ENCODE peak calls at places on chromosomes 1 and 21, in nine cellular contexts. S, Y, I, L, D, G, M, X and E are unnamed samples.

GRCh38 chr1:54273092-54273836 is 73.3 kb downstream of the MRPL37 start:
- DNase-seq in S (peak), Y (no peak), I (no peak), L (peak), D (no peak), G (no peak), M (peak), X (peak), E (peak)

GRCh38 chr1:180530501-180530900 is 28.1 kb upstream of the ACBD6 start:
- DNase-seq in S (no peak), Y (no peak), I (peak), L (peak), D (peak), G (no peak), M (no peak), X (peak), E (no peak)

GRCh38 chr1:182595641-182596240 is 6.7 kb upstream of the RNASEL start:
- DNase-seq in S (no peak), Y (no peak), I (peak), L (peak), D (no peak), G (peak), M (peak), X (peak), E (no peak)

GRCh38 chr21:33384851-33385331 is 18.3 kb upstream of the IFNGR2 start:
- DNase-seq in S (no peak), Y (no peak), I (no peak), L (no peak), D (no peak), G (no peak), M (no peak), X (peak), E (no peak)

GRCh38 chr21:44455524-44456206 is 355 bp downstream of the LRRC3 start:
- DNase-seq in S (no peak), Y (no peak), I (peak), L (peak), D (no peak), G (peak), M (no peak), X (no peak), E (no peak)

GRCh38 chr1:41891403-41891896 is 27.3 kb downstream of the HIVEP3 start:
- DNase-seq in S (no peak), Y (no peak), I (no peak), L (no peak), D (no peak), G (no peak), M (no peak), X (no peak), E (no peak)

GRCh38 chr1:223102797-223103533 is 40.1 kb downstream of the TLR5 start:
- DNase-seq in S (no peak), Y (no peak), I (peak), L (no peak), D (no peak), G (no peak), M (no peak), X (peak), E (no peak)

GRCh38 chr1:19859876-19860275 is 22.3 kb upstream of the OTUD3 start:
- DNase-seq in S (no peak), Y (no peak), I (no peak), L (no peak), D (no peak), G (no peak), M (no peak), X (no peak), E (no peak)

GRCh38 chr1:24294757-24295371 is 24.3 kb upstream of the GRHL3 start:
- DNase-seq in S (peak), Y (no peak), I (no peak), L (peak), D (peak), G (no peak), M (no peak), X (peak), E (no peak)

GRCh38 chr1:71015745-71016144 is 31.9 kb downstream of the PTGER3 start:
- DNase-seq in S (no peak), Y (no peak), I (no peak), L (no peak), D (no peak), G (no peak), M (no peak), X (no peak), E (no peak)

GRCh38 chr1:10599194-10599861 is 124.6 kb downstream of the PEX14 start:
- DNase-seq in S (no peak), Y (no peak), I (no peak), L (peak), D (peak), G (no peak), M (no peak), X (peak), E (no peak)

GRCh38 chr1:41632788-41633575 is 148.5 kb upstream of the EDN2 start:
- DNase-seq in S (no peak), Y (no peak), I (no peak), L (no peak), D (no peak), G (no peak), M (no peak), X (no peak), E (no peak)

GRCh38 chr1:8055973-8056372 is 29.9 kb upstream of the ERRFI1 start:
- DNase-seq in S (no peak), Y (no peak), I (no peak), L (peak), D (peak), G (no peak), M (no peak), X (peak), E (no peak)

GRCh38 chr1:118429856-118430255 is 244.8 kb upstream of the SPAG17 start:
- DNase-seq in S (no peak), Y (no peak), I (no peak), L (no peak), D (no peak), G (no peak), M (no peak), X (no peak), E (no peak)

GRCh38 chr1:14970115-14970798 is 183.3 kb upstream of the TMEM51 start:
- DNase-seq in S (no peak), Y (no peak), I (no peak), L (peak), D (peak), G (no peak), M (no peak), X (peak), E (no peak)

GRCh38 chr1:184033136-184033469 is 4.4 kb downstream of the COLGALT2 start:
- DNase-seq in S (no peak), Y (no peak), I (no peak), L (no peak), D (no peak), G (no peak), M (no peak), X (no peak), E (no peak)

GRCh38 chr1:183956559-183957188 is 80.9 kb downstream of the COLGALT2 start:
- DNase-seq in S (no peak), Y (no peak), I (no peak), L (peak), D (peak), G (no peak), M (no peak), X (peak), E (no peak)

GRCh38 chr1:18959591-18959990 is 3.1 kb upstream of the IFFO2 start:
- DNase-seq in S (no peak), Y (no peak), I (no peak), L (no peak), D (no peak), G (no peak), M (no peak), X (no peak), E (no peak)

GRCh38 chr1:150548632-150549495 is at the start of gene ADAMTSL4:
- DNase-seq in S (no peak), Y (no peak), I (peak), L (peak), D (no peak), G (peak), M (peak), X (peak), E (no peak)

GRCh38 chr21:46664316-46664995 is 29.0 kb downstream of the PRMT2 start:
- DNase-seq in S (no peak), Y (no peak), I (no peak), L (no peak), D (no peak), G (no peak), M (no peak), X (no peak), E (no peak)

GRCh38 chr1:18324246-18324645 is 156.5 kb upstream of the KLHDC7A start:
- DNase-seq in S (no peak), Y (no peak), I (no peak), L (no peak), D (no peak), G (no peak), M (no peak), X (no peak), E (no peak)

GRCh38 chr21:45006536-45007079 is 66.8 kb downstream of the SLX9 start:
- DNase-seq in S (no peak), Y (no peak), I (no peak), L (no peak), D (no peak), G (no peak), M (no peak), X (no peak), E (no peak)

GRCh38 chr1:113940365-113941244 is 11.5 kb downstream of the HIPK1 start:
- DNase-seq in S (no peak), Y (no peak), I (no peak), L (no peak), D (no peak), G (no peak), M (no peak), X (no peak), E (no peak)

GRCh38 chr1:6581561-6582305 is 1.9 kb downstream of the ZBTB48 start:
- DNase-seq in S (no peak), Y (no peak), I (no peak), L (no peak), D (no peak), G (no peak), M (no peak), X (no peak), E (no peak)

GRCh38 chr1:184056921-184057496 is 5.5 kb downstream of the TSEN15 start:
- DNase-seq in S (no peak), Y (no peak), I (no peak), L (peak), D (peak), G (peak), M (no peak), X (peak), E (no peak)

GRCh38 chr1:71364236-71364635 is 283.4 kb upstream of the ZRANB2 start:
- DNase-seq in S (no peak), Y (no peak), I (no peak), L (peak), D (no peak), G (no peak), M (no peak), X (peak), E (no peak)

GRCh38 chr1:153612755-153613331 is at the start of gene S100A16:
- DNase-seq in S (peak), Y (no peak), I (no peak), L (peak), D (no peak), G (peak), M (peak), X (peak), E (peak)

GRCh38 chr1:6969106-6969505 is 183.9 kb downstream of the CAMTA1 start:
- DNase-seq in S (no peak), Y (no peak), I (no peak), L (no peak), D (no peak), G (no peak), M (peak), X (peak), E (no peak)

GRCh38 chr1:14259191-14259757 is 339.2 kb upstream of the KAZN start:
- DNase-seq in S (peak), Y (peak), I (no peak), L (peak), D (no peak), G (no peak), M (peak), X (no peak), E (no peak)

GRCh38 chr1:34927316-34927715 is 2.1 kb downstream of the DLGAP3 start:
- DNase-seq in S (no peak), Y (no peak), I (no peak), L (no peak), D (no peak), G (no peak), M (no peak), X (no peak), E (peak)

GRCh38 chr1:228317411-228317828 is 89.2 kb downstream of the TRIM11 start:
- DNase-seq in S (no peak), Y (no peak), I (no peak), L (no peak), D (no peak), G (no peak), M (no peak), X (no peak), E (peak)

GRCh38 chr1:172674831-172675613 is 16.1 kb downstream of the FASLG start:
- DNase-seq in S (no peak), Y (no peak), I (no peak), L (peak), D (no peak), G (no peak), M (no peak), X (peak), E (no peak)

GRCh38 chr1:217563179-217563578 is 67.7 kb downstream of the GPATCH2 start:
- DNase-seq in S (no peak), Y (no peak), I (no peak), L (no peak), D (no peak), G (no peak), M (no peak), X (no peak), E (no peak)

GRCh38 chr1:221040716-221041275 is 161.6 kb downstream of the HLX start:
- DNase-seq in S (no peak), Y (no peak), I (no peak), L (no peak), D (no peak), G (no peak), M (no peak), X (no peak), E (no peak)

GRCh38 chr21:45150630-45151265 is 76.4 kb downstream of the ADARB1 start:
- DNase-seq in S (no peak), Y (no peak), I (no peak), L (no peak), D (no peak), G (no peak), M (no peak), X (no peak), E (peak)

GRCh38 chr21:15659768-15660423 is 69.9 kb upstream of the USP25 start:
- DNase-seq in S (no peak), Y (no peak), I (no peak), L (peak), D (no peak), G (no peak), M (no peak), X (no peak), E (no peak)

GRCh38 chr1:92079441-92079840 is 704 bp upstream of the BTBD8 start:
- DNase-seq in S (no peak), Y (no peak), I (no peak), L (no peak), D (no peak), G (no peak), M (no peak), X (no peak), E (no peak)

GRCh38 chr1:92084651-92085050 is 4.5 kb downstream of the BTBD8 start:
- DNase-seq in S (no peak), Y (no peak), I (no peak), L (no peak), D (no peak), G (no peak), M (no peak), X (no peak), E (no peak)

GRCh38 chr1:92076363-92076762 is 1.2 kb upstream of the SETSIP start:
- DNase-seq in S (no peak), Y (no peak), I (no peak), L (no peak), D (no peak), G (no peak), M (no peak), X (no peak), E (no peak)

GRCh38 chr1:92081031-92081430 is 886 bp downstream of the BTBD8 start:
- DNase-seq in S (no peak), Y (no peak), I (no peak), L (no peak), D (no peak), G (no peak), M (no peak), X (no peak), E (no peak)

DNA sequence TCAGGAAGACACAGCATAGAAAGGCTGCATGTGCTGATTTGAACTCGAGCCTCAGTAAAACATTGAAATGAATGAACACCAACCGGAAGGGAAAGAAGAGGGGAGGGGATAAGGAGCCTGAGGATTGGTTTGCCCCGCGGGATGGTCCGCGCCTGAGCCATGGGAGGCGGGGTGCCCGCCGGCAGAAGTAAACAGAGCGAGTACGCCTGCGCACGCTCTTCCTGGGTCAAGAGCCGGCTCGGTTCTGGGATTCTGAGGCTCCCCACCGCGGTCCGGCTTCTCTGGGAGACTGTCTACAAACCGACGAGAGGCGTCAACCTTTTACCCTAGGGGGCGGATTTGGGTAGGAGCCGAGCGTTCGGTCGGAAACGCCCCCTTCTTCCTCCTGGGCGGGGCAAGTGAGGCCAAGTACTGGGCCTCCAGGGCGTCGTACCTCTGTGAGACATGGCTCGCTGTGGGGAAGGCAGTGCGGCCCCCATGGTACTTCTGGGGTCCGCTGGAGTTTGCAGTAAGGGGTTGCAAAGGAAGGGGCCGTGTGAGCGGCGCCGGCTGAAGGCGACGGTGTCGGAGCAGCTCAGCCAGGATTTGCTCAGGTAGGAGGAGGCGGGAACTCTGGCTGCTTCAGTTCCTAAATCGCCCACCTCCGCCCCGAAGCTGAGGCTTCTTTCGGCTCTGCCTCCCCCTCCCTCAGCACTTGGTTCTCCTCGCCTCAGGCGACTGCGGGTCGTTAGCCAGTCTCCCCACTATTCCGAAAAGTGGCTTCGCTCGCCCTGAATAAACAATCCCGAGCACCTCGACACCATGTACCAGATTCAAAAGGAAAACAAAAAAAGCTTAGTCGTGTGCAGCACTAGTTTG is at the start of gene BTBD8:
- DNase-seq in S (peak), Y (peak), I (peak), L (peak), D (peak), G (peak), M (peak), X (peak), E (peak)
- TF ChIP-seq CTCF in S (no peak), Y (no peak), I (no peak), L (no peak), D (peak), G (peak), M (no peak), X (no peak), E (no peak)

GRCh38 chr1:162873671-162874666 is 13.0 kb upstream of the CCDC190 start:
- DNase-seq in S (no peak), Y (no peak), I (no peak), L (peak), D (peak), G (no peak), M (no peak), X (peak), E (no peak)
- TF ChIP-seq CTCF in S (no peak), Y (no peak), I (no peak), L (peak), D (peak), G (peak), M (no peak), X (peak), E (peak)

GRCh38 chr1:30977511-30977910 is 69.0 kb upstream of the SDC3 start:
- DNase-seq in S (no peak), Y (no peak), I (no peak), L (no peak), D (no peak), G (no peak), M (no peak), X (no peak), E (no peak)
- TF ChIP-seq CTCF in S (no peak), Y (no peak), I (no peak), L (no peak), D (no peak), G (no peak), M (no peak), X (no peak), E (no peak)

GRCh38 chr1:47333578-47333921 is at the start of gene CMPK1:
- DNase-seq in S (peak), Y (no peak), I (peak), L (peak), D (peak), G (peak), M (peak), X (peak), E (peak)
- TF ChIP-seq CTCF in S (no peak), Y (no peak), I (no peak), L (peak), D (peak), G (peak), M (no peak), X (no peak), E (peak)

DNA sequence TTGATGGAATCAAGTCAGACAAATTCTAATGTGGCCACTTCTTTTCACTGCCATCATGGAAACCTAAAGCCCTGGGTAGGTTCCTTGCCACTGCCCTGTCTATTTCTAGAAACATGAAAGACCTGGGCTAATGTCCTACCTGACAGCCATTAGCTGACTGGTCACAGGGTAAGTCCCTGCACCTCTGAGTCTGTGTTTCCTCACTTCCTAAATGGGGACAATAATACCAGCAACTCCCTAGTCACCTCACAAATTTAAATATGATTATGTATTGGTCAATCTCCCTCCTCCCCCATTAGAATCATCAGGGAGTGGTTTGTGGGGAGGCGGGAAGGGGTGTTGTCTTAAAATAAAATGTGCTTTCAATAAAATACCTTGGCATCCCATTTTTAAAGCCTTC is 2.2 kb downstream of the CREG1 start:
- DNase-seq in S (no peak), Y (no peak), I (no peak), L (no peak), D (no peak), G (no peak), M (no peak), X (no peak), E (no peak)
- TF ChIP-seq CTCF in S (no peak), Y (no peak), I (no peak), L (no peak), D (no peak), G (no peak), M (no peak), X (no peak), E (no peak)

GRCh38 chr1:204662530-204662929 is 23.0 kb downstream of the LRRN2 start:
- DNase-seq in S (no peak), Y (no peak), I (no peak), L (no peak), D (no peak), G (no peak), M (no peak), X (no peak), E (no peak)
- TF ChIP-seq CTCF in S (no peak), Y (no peak), I (no peak), L (no peak), D (no peak), G (no peak), M (no peak), X (no peak), E (no peak)

GRCh38 chr1:62530516-62531154 is 66.7 kb upstream of the ANGPTL3 start:
- DNase-seq in S (no peak), Y (no peak), I (peak), L (peak), D (no peak), G (peak), M (peak), X (peak), E (peak)
- TF ChIP-seq CTCF in S (peak), Y (peak), I (peak), L (peak), D (peak), G (peak), M (peak), X (peak), E (peak)

DNA sequence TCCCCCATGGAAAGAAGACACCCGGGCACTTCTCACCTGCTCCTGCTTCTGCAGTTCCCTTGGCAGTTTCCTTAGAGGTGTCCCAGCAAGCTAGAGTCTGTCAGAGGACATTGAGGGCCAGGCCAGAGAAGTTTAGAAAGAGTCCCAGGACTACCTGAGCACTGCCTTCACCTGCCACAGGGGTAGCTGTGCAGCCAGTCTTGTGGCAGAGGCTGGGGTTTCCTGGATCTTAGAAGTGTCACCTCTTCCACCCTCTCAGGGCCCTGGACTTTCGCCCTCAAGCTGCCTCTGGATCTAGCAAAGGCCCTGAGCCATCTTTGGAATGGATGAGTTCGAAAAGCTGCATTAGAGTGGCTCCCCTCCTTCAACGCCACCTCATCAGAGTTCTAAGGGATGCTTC is 34.9 kb upstream of the BTG2 start:
- DNase-seq in S (no peak), Y (no peak), I (no peak), L (no peak), D (no peak), G (no peak), M (no peak), X (no peak), E (no peak)
- TF ChIP-seq CTCF in S (no peak), Y (no peak), I (peak), L (no peak), D (no peak), G (no peak), M (no peak), X (no peak), E (no peak)

GRCh38 chr1:226934483-226935237 is 5.4 kb upstream of the COQ8A start:
- DNase-seq in S (no peak), Y (no peak), I (no peak), L (no peak), D (no peak), G (no peak), M (no peak), X (no peak), E (no peak)
- TF ChIP-seq CTCF in S (no peak), Y (no peak), I (no peak), L (no peak), D (no peak), G (no peak), M (no peak), X (no peak), E (no peak)

GRCh38 chr1:188782220-188782841 is 1695.3 kb downstream of the BRINP3 start:
- DNase-seq in S (no peak), Y (no peak), I (peak), L (no peak), D (no peak), G (peak), M (no peak), X (peak), E (no peak)
- TF ChIP-seq CTCF in S (no peak), Y (no peak), I (peak), L (peak), D (no peak), G (peak), M (peak), X (peak), E (peak)